ENCODE peak calls at places on chromosomes 11 and 22, in eight cellular contexts. One of them, this sample, is unnamed.

GRCh38 chr22:25853078-25853477 is 111.1 kb downstream of the MYO18B start:
- DNase-seq in GM13977: peak; percentile 52
- DNase-seq in esophagus muscularis mucosa: no peak
- DNase-seq in activated naive CD4-positive, alpha-beta T cell: no peak
- DNase-seq in heart right ventricle: no peak
- DNase-seq in T-helper 9 cell: no peak
- DNase-seq in iris pigment epithelial cell: no peak
- DNase-seq in naive thymus-derived CD8-positive, alpha-beta T cell: no peak
- DNase-seq in this sample: no peak

GRCh38 chr22:49356428-49356827 is 471.2 kb downstream of the BRD1 start:
- DNase-seq in GM13977: no peak
- DNase-seq in esophagus muscularis mucosa: no peak
- DNase-seq in activated naive CD4-positive, alpha-beta T cell: no peak
- DNase-seq in heart right ventricle: no peak
- DNase-seq in T-helper 9 cell: no peak
- DNase-seq in iris pigment epithelial cell: no peak
- DNase-seq in naive thymus-derived CD8-positive, alpha-beta T cell: no peak
- DNase-seq in this sample: no peak

GRCh38 chr11:82936261-82936660 is 34.7 kb downstream of the DDIAS start:
- DNase-seq in GM13977: no peak
- DNase-seq in esophagus muscularis mucosa: no peak
- DNase-seq in activated naive CD4-positive, alpha-beta T cell: no peak
- DNase-seq in heart right ventricle: no peak
- DNase-seq in T-helper 9 cell: no peak
- DNase-seq in iris pigment epithelial cell: peak; percentile 77
- DNase-seq in naive thymus-derived CD8-positive, alpha-beta T cell: no peak
- DNase-seq in this sample: no peak

GRCh38 chr22:37193629-37194191 is 5.7 kb upstream of the C1QTNF6 start:
- DNase-seq in GM13977: no peak
- DNase-seq in esophagus muscularis mucosa: no peak
- DNase-seq in activated naive CD4-positive, alpha-beta T cell: no peak
- DNase-seq in heart right ventricle: no peak
- DNase-seq in T-helper 9 cell: no peak
- DNase-seq in iris pigment epithelial cell: peak; percentile 54
- DNase-seq in naive thymus-derived CD8-positive, alpha-beta T cell: peak; percentile 45
- DNase-seq in this sample: peak; percentile 51

GRCh38 chr11:67354314-67355022 is 1.1 kb upstream of the POLD4 start:
- DNase-seq in GM13977: peak; percentile 38
- DNase-seq in esophagus muscularis mucosa: no peak
- DNase-seq in activated naive CD4-positive, alpha-beta T cell: no peak
- DNase-seq in heart right ventricle: peak; percentile 57
- DNase-seq in T-helper 9 cell: no peak
- DNase-seq in iris pigment epithelial cell: peak; percentile 91
- DNase-seq in naive thymus-derived CD8-positive, alpha-beta T cell: no peak
- DNase-seq in this sample: no peak

GRCh38 chr11:66290332-66290629 is 1.3 kb upstream of the YIF1A start:
- DNase-seq in GM13977: no peak
- DNase-seq in esophagus muscularis mucosa: no peak
- DNase-seq in activated naive CD4-positive, alpha-beta T cell: no peak
- DNase-seq in heart right ventricle: no peak
- DNase-seq in T-helper 9 cell: no peak
- DNase-seq in iris pigment epithelial cell: no peak
- DNase-seq in naive thymus-derived CD8-positive, alpha-beta T cell: no peak
- DNase-seq in this sample: no peak

GRCh38 chr11:74288161-74288560 is 23.3 kb downstream of the P4HA3 start:
- DNase-seq in GM13977: no peak
- DNase-seq in esophagus muscularis mucosa: no peak
- DNase-seq in activated naive CD4-positive, alpha-beta T cell: no peak
- DNase-seq in heart right ventricle: no peak
- DNase-seq in T-helper 9 cell: no peak
- DNase-seq in iris pigment epithelial cell: peak; percentile 98
- DNase-seq in naive thymus-derived CD8-positive, alpha-beta T cell: no peak
- DNase-seq in this sample: no peak

GRCh38 chr11:120977470-120977869 is 46.4 kb upstream of the TBCEL start:
- DNase-seq in GM13977: no peak
- DNase-seq in esophagus muscularis mucosa: no peak
- DNase-seq in activated naive CD4-positive, alpha-beta T cell: no peak
- DNase-seq in heart right ventricle: no peak
- DNase-seq in T-helper 9 cell: no peak
- DNase-seq in iris pigment epithelial cell: peak; percentile 34
- DNase-seq in naive thymus-derived CD8-positive, alpha-beta T cell: no peak
- DNase-seq in this sample: no peak

GRCh38 chr11:114811971-114812370 is 133.6 kb downstream of the NXPE2 start:
- DNase-seq in GM13977: no peak
- DNase-seq in esophagus muscularis mucosa: no peak
- DNase-seq in activated naive CD4-positive, alpha-beta T cell: no peak
- DNase-seq in heart right ventricle: no peak
- DNase-seq in T-helper 9 cell: no peak
- DNase-seq in iris pigment epithelial cell: no peak
- DNase-seq in naive thymus-derived CD8-positive, alpha-beta T cell: no peak
- DNase-seq in this sample: no peak

GRCh38 chr11:72633068-72633467 is 41.2 kb downstream of the PDE2A start:
- DNase-seq in GM13977: no peak
- DNase-seq in esophagus muscularis mucosa: no peak
- DNase-seq in activated naive CD4-positive, alpha-beta T cell: no peak
- DNase-seq in heart right ventricle: no peak
- DNase-seq in T-helper 9 cell: no peak
- DNase-seq in iris pigment epithelial cell: no peak
- DNase-seq in naive thymus-derived CD8-positive, alpha-beta T cell: no peak
- DNase-seq in this sample: no peak

GRCh38 chr11:95888439-95888838 is 35.5 kb downstream of the MTMR2 start:
- DNase-seq in GM13977: no peak
- DNase-seq in esophagus muscularis mucosa: no peak
- DNase-seq in activated naive CD4-positive, alpha-beta T cell: no peak
- DNase-seq in heart right ventricle: no peak
- DNase-seq in T-helper 9 cell: no peak
- DNase-seq in iris pigment epithelial cell: no peak
- DNase-seq in naive thymus-derived CD8-positive, alpha-beta T cell: no peak
- DNase-seq in this sample: no peak

GRCh38 chr11:61820174-61820573 is 3.4 kb upstream of the FADS1 start:
- DNase-seq in GM13977: no peak
- DNase-seq in esophagus muscularis mucosa: no peak
- DNase-seq in activated naive CD4-positive, alpha-beta T cell: no peak
- DNase-seq in heart right ventricle: no peak
- DNase-seq in T-helper 9 cell: no peak
- DNase-seq in iris pigment epithelial cell: peak; percentile 81
- DNase-seq in naive thymus-derived CD8-positive, alpha-beta T cell: no peak
- DNase-seq in this sample: no peak

GRCh38 chr11:96001037-96001436 is 77.1 kb upstream of the MTMR2 start:
- DNase-seq in GM13977: no peak
- DNase-seq in esophagus muscularis mucosa: peak; percentile 97
- DNase-seq in activated naive CD4-positive, alpha-beta T cell: no peak
- DNase-seq in heart right ventricle: peak; percentile 61
- DNase-seq in T-helper 9 cell: no peak
- DNase-seq in iris pigment epithelial cell: peak; percentile 58
- DNase-seq in naive thymus-derived CD8-positive, alpha-beta T cell: no peak
- DNase-seq in this sample: no peak

GRCh38 chr11:68381716-68382115 is 69.3 kb downstream of the LRP5 start:
- DNase-seq in GM13977: no peak
- DNase-seq in esophagus muscularis mucosa: no peak
- DNase-seq in activated naive CD4-positive, alpha-beta T cell: no peak
- DNase-seq in heart right ventricle: no peak
- DNase-seq in T-helper 9 cell: no peak
- DNase-seq in iris pigment epithelial cell: no peak
- DNase-seq in naive thymus-derived CD8-positive, alpha-beta T cell: no peak
- DNase-seq in this sample: no peak

GRCh38 chr11:67345949-67346819 is 7.2 kb downstream of the POLD4 start:
- DNase-seq in GM13977: no peak
- DNase-seq in esophagus muscularis mucosa: no peak
- DNase-seq in activated naive CD4-positive, alpha-beta T cell: no peak
- DNase-seq in heart right ventricle: no peak
- DNase-seq in T-helper 9 cell: no peak
- DNase-seq in iris pigment epithelial cell: peak; percentile 50
- DNase-seq in naive thymus-derived CD8-positive, alpha-beta T cell: no peak
- DNase-seq in this sample: no peak

GRCh38 chr22:37454857-37455686 is 27.8 kb upstream of the ELFN2 start:
- DNase-seq in GM13977: no peak
- DNase-seq in esophagus muscularis mucosa: no peak
- DNase-seq in activated naive CD4-positive, alpha-beta T cell: no peak
- DNase-seq in heart right ventricle: no peak
- DNase-seq in T-helper 9 cell: no peak
- DNase-seq in iris pigment epithelial cell: peak; percentile 93
- DNase-seq in naive thymus-derived CD8-positive, alpha-beta T cell: no peak
- DNase-seq in this sample: no peak

GRCh38 chr22:47168900-47169800 is 406.7 kb downstream of the TBC1D22A start:
- DNase-seq in GM13977: no peak
- DNase-seq in esophagus muscularis mucosa: no peak
- DNase-seq in activated naive CD4-positive, alpha-beta T cell: no peak
- DNase-seq in heart right ventricle: peak; percentile 12
- DNase-seq in T-helper 9 cell: no peak
- DNase-seq in iris pigment epithelial cell: peak; percentile 19
- DNase-seq in naive thymus-derived CD8-positive, alpha-beta T cell: no peak
- DNase-seq in this sample: no peak

GRCh38 chr11:107457205-107457557 is 444 bp downstream of the CWF19L2 start:
- DNase-seq in GM13977: peak; percentile 13
- DNase-seq in esophagus muscularis mucosa: no peak
- DNase-seq in activated naive CD4-positive, alpha-beta T cell: no peak
- DNase-seq in heart right ventricle: no peak
- DNase-seq in T-helper 9 cell: no peak
- DNase-seq in iris pigment epithelial cell: no peak
- DNase-seq in naive thymus-derived CD8-positive, alpha-beta T cell: no peak
- DNase-seq in this sample: no peak

GRCh38 chr11:117589024-117589423 is 208.0 kb downstream of the DSCAML1 start:
- DNase-seq in GM13977: no peak
- DNase-seq in esophagus muscularis mucosa: no peak
- DNase-seq in activated naive CD4-positive, alpha-beta T cell: no peak
- DNase-seq in heart right ventricle: no peak
- DNase-seq in T-helper 9 cell: no peak
- DNase-seq in iris pigment epithelial cell: no peak
- DNase-seq in naive thymus-derived CD8-positive, alpha-beta T cell: no peak
- DNase-seq in this sample: no peak

GRCh38 chr11:72573380-72573949 is 100.8 kb downstream of the PDE2A start:
- DNase-seq in GM13977: peak; percentile 66
- DNase-seq in esophagus muscularis mucosa: no peak
- DNase-seq in activated naive CD4-positive, alpha-beta T cell: no peak
- DNase-seq in heart right ventricle: peak; percentile 49
- DNase-seq in T-helper 9 cell: no peak
- DNase-seq in iris pigment epithelial cell: peak; percentile 37
- DNase-seq in naive thymus-derived CD8-positive, alpha-beta T cell: no peak
- DNase-seq in this sample: no peak

GRCh38 chr11:7573558-7574296 is 59.9 kb downstream of the PPFIBP2 start:
- DNase-seq in GM13977: no peak
- DNase-seq in esophagus muscularis mucosa: no peak
- DNase-seq in activated naive CD4-positive, alpha-beta T cell: no peak
- DNase-seq in heart right ventricle: no peak
- DNase-seq in T-helper 9 cell: no peak
- DNase-seq in iris pigment epithelial cell: peak; percentile 23
- DNase-seq in naive thymus-derived CD8-positive, alpha-beta T cell: no peak
- DNase-seq in this sample: no peak

This sample was measured in central memory CD4-positive, alpha-beta T cell.